ENCODE peak calls at places on chromosome 10, in nine cellular contexts. One of them, this sample, is unnamed.

GRCh38 chr10:127243490-127244272 is 47.3 kb upstream of the INSYN2A start:
- DNase-seq in anterior cingulate cortex: no peak
- DNase-seq in WTC11: peak
- DNase-seq in GM04503: no peak
- DNase-seq in DMS 273 treated with DMSO at 0.1 percent for 48 hours: peak
- DNase-seq in foreskin melanocyte: peak
- DNase-seq in iPS DF 6.9: peak
- DNase-seq in effector memory CD4-positive, alpha-beta T cell: no peak
- DNase-seq in AG20443: peak
- DNase-seq in this sample: no peak

GRCh38 chr10:131109746-131110145 is 201.8 kb downstream of the TCERG1L start:
- DNase-seq in anterior cingulate cortex: peak
- DNase-seq in WTC11: no peak
- DNase-seq in GM04503: no peak
- DNase-seq in DMS 273 treated with DMSO at 0.1 percent for 48 hours: no peak
- DNase-seq in foreskin melanocyte: no peak
- DNase-seq in iPS DF 6.9: no peak
- DNase-seq in effector memory CD4-positive, alpha-beta T cell: no peak
- DNase-seq in AG20443: no peak
- DNase-seq in this sample: peak

GRCh38 chr10:106267591-106267990 is 896.9 kb downstream of the SORCS1 start:
- DNase-seq in anterior cingulate cortex: no peak
- DNase-seq in WTC11: no peak
- DNase-seq in GM04503: no peak
- DNase-seq in DMS 273 treated with DMSO at 0.1 percent for 48 hours: no peak
- DNase-seq in foreskin melanocyte: no peak
- DNase-seq in iPS DF 6.9: no peak
- DNase-seq in effector memory CD4-positive, alpha-beta T cell: no peak
- DNase-seq in AG20443: no peak
- DNase-seq in this sample: no peak

GRCh38 chr10:78937800-78938694 is 130.7 kb upstream of the ZMIZ1 start:
- DNase-seq in anterior cingulate cortex: no peak
- DNase-seq in WTC11: no peak
- DNase-seq in GM04503: no peak
- DNase-seq in DMS 273 treated with DMSO at 0.1 percent for 48 hours: no peak
- DNase-seq in foreskin melanocyte: no peak
- DNase-seq in iPS DF 6.9: no peak
- DNase-seq in effector memory CD4-positive, alpha-beta T cell: no peak
- DNase-seq in AG20443: no peak
- DNase-seq in this sample: no peak

GRCh38 chr10:5679606-5680005 is 5.0 kb upstream of the TASOR2 start:
- DNase-seq in anterior cingulate cortex: no peak
- DNase-seq in WTC11: no peak
- DNase-seq in GM04503: no peak
- DNase-seq in DMS 273 treated with DMSO at 0.1 percent for 48 hours: no peak
- DNase-seq in foreskin melanocyte: peak
- DNase-seq in iPS DF 6.9: no peak
- DNase-seq in effector memory CD4-positive, alpha-beta T cell: no peak
- DNase-seq in AG20443: peak
- DNase-seq in this sample: peak

GRCh38 chr10:80501913-80502521 is 35.7 kb upstream of the SH2D4B start:
- DNase-seq in anterior cingulate cortex: no peak
- DNase-seq in WTC11: no peak
- DNase-seq in GM04503: no peak
- DNase-seq in DMS 273 treated with DMSO at 0.1 percent for 48 hours: no peak
- DNase-seq in foreskin melanocyte: no peak
- DNase-seq in iPS DF 6.9: no peak
- DNase-seq in effector memory CD4-positive, alpha-beta T cell: no peak
- DNase-seq in AG20443: no peak
- DNase-seq in this sample: peak

GRCh38 chr10:24255907-24256306 is 47.0 kb downstream of the KIAA1217 start:
- DNase-seq in anterior cingulate cortex: no peak
- DNase-seq in WTC11: no peak
- DNase-seq in GM04503: no peak
- DNase-seq in DMS 273 treated with DMSO at 0.1 percent for 48 hours: no peak
- DNase-seq in foreskin melanocyte: no peak
- DNase-seq in iPS DF 6.9: no peak
- DNase-seq in effector memory CD4-positive, alpha-beta T cell: no peak
- DNase-seq in AG20443: no peak
- DNase-seq in this sample: peak

GRCh38 chr10:50390302-50390701 is 139.0 kb upstream of the ASAH2 start:
- DNase-seq in anterior cingulate cortex: no peak
- DNase-seq in WTC11: no peak
- DNase-seq in GM04503: no peak
- DNase-seq in DMS 273 treated with DMSO at 0.1 percent for 48 hours: no peak
- DNase-seq in foreskin melanocyte: no peak
- DNase-seq in iPS DF 6.9: no peak
- DNase-seq in effector memory CD4-positive, alpha-beta T cell: no peak
- DNase-seq in AG20443: no peak
- DNase-seq in this sample: no peak

GRCh38 chr10:103665439-103665838 is 171.9 kb downstream of the NEURL1 start:
- DNase-seq in anterior cingulate cortex: no peak
- DNase-seq in WTC11: no peak
- DNase-seq in GM04503: no peak
- DNase-seq in DMS 273 treated with DMSO at 0.1 percent for 48 hours: no peak
- DNase-seq in foreskin melanocyte: no peak
- DNase-seq in iPS DF 6.9: no peak
- DNase-seq in effector memory CD4-positive, alpha-beta T cell: no peak
- DNase-seq in AG20443: no peak
- DNase-seq in this sample: peak

GRCh38 chr10:61286695-61287094 is 166.5 kb downstream of the TMEM26 start:
- DNase-seq in anterior cingulate cortex: no peak
- DNase-seq in WTC11: no peak
- DNase-seq in GM04503: no peak
- DNase-seq in DMS 273 treated with DMSO at 0.1 percent for 48 hours: no peak
- DNase-seq in foreskin melanocyte: no peak
- DNase-seq in iPS DF 6.9: no peak
- DNase-seq in effector memory CD4-positive, alpha-beta T cell: no peak
- DNase-seq in AG20443: no peak
- DNase-seq in this sample: no peak

GRCh38 chr10:98353105-98353504 is 61.9 kb downstream of the PYROXD2 start:
- DNase-seq in anterior cingulate cortex: no peak
- DNase-seq in WTC11: no peak
- DNase-seq in GM04503: no peak
- DNase-seq in DMS 273 treated with DMSO at 0.1 percent for 48 hours: no peak
- DNase-seq in foreskin melanocyte: no peak
- DNase-seq in iPS DF 6.9: no peak
- DNase-seq in effector memory CD4-positive, alpha-beta T cell: no peak
- DNase-seq in AG20443: no peak
- DNase-seq in this sample: no peak

GRCh38 chr10:75406158-75407065 is 4.8 kb upstream of the ZNF503 start:
- DNase-seq in anterior cingulate cortex: no peak
- DNase-seq in WTC11: no peak
- DNase-seq in GM04503: no peak
- DNase-seq in DMS 273 treated with DMSO at 0.1 percent for 48 hours: no peak
- DNase-seq in foreskin melanocyte: no peak
- DNase-seq in iPS DF 6.9: no peak
- DNase-seq in effector memory CD4-positive, alpha-beta T cell: no peak
- DNase-seq in AG20443: no peak
- DNase-seq in this sample: no peak

GRCh38 chr10:63901228-63901627 is 380.0 kb downstream of the REEP3 start:
- DNase-seq in anterior cingulate cortex: no peak
- DNase-seq in WTC11: peak
- DNase-seq in GM04503: no peak
- DNase-seq in DMS 273 treated with DMSO at 0.1 percent for 48 hours: no peak
- DNase-seq in foreskin melanocyte: no peak
- DNase-seq in iPS DF 6.9: peak
- DNase-seq in effector memory CD4-positive, alpha-beta T cell: no peak
- DNase-seq in AG20443: no peak
- DNase-seq in this sample: no peak

GRCh38 chr10:69180525-69181204 is 631 bp downstream of the SUPV3L1 start:
- DNase-seq in anterior cingulate cortex: no peak
- DNase-seq in WTC11: no peak
- DNase-seq in GM04503: no peak
- DNase-seq in DMS 273 treated with DMSO at 0.1 percent for 48 hours: no peak
- DNase-seq in foreskin melanocyte: no peak
- DNase-seq in iPS DF 6.9: no peak
- DNase-seq in effector memory CD4-positive, alpha-beta T cell: no peak
- DNase-seq in AG20443: peak
- DNase-seq in this sample: no peak

GRCh38 chr10:15763001-15763400 is 43.3 kb upstream of the ITGA8 start:
- DNase-seq in anterior cingulate cortex: no peak
- DNase-seq in WTC11: no peak
- DNase-seq in GM04503: no peak
- DNase-seq in DMS 273 treated with DMSO at 0.1 percent for 48 hours: peak
- DNase-seq in foreskin melanocyte: no peak
- DNase-seq in iPS DF 6.9: no peak
- DNase-seq in effector memory CD4-positive, alpha-beta T cell: no peak
- DNase-seq in AG20443: no peak
- DNase-seq in this sample: no peak

GRCh38 chr10:21499910-21500577 is 25.4 kb downstream of the SKIDA1 start:
- DNase-seq in anterior cingulate cortex: no peak
- DNase-seq in WTC11: peak
- DNase-seq in GM04503: no peak
- DNase-seq in DMS 273 treated with DMSO at 0.1 percent for 48 hours: no peak
- DNase-seq in foreskin melanocyte: no peak
- DNase-seq in iPS DF 6.9: no peak
- DNase-seq in effector memory CD4-positive, alpha-beta T cell: no peak
- DNase-seq in AG20443: peak
- DNase-seq in this sample: peak

GRCh38 chr10:119205926-119206602 is 1.3 kb upstream of the GRK5 start:
- DNase-seq in anterior cingulate cortex: peak
- DNase-seq in WTC11: peak
- DNase-seq in GM04503: no peak
- DNase-seq in DMS 273 treated with DMSO at 0.1 percent for 48 hours: no peak
- DNase-seq in foreskin melanocyte: peak
- DNase-seq in iPS DF 6.9: no peak
- DNase-seq in effector memory CD4-positive, alpha-beta T cell: peak
- DNase-seq in AG20443: no peak
- DNase-seq in this sample: peak

GRCh38 chr10:104332243-104333036 is 5.8 kb downstream of the ITPRIP start:
- DNase-seq in anterior cingulate cortex: no peak
- DNase-seq in WTC11: no peak
- DNase-seq in GM04503: no peak
- DNase-seq in DMS 273 treated with DMSO at 0.1 percent for 48 hours: no peak
- DNase-seq in foreskin melanocyte: no peak
- DNase-seq in iPS DF 6.9: no peak
- DNase-seq in effector memory CD4-positive, alpha-beta T cell: no peak
- DNase-seq in AG20443: no peak
- DNase-seq in this sample: no peak

GRCh38 chr10:48494073-48494472 is 110.8 kb downstream of the ARHGAP22 start:
- DNase-seq in anterior cingulate cortex: no peak
- DNase-seq in WTC11: no peak
- DNase-seq in GM04503: no peak
- DNase-seq in DMS 273 treated with DMSO at 0.1 percent for 48 hours: no peak
- DNase-seq in foreskin melanocyte: no peak
- DNase-seq in iPS DF 6.9: no peak
- DNase-seq in effector memory CD4-positive, alpha-beta T cell: no peak
- DNase-seq in AG20443: no peak
- DNase-seq in this sample: no peak

GRCh38 chr10:79401015-79401921 is 44.2 kb downstream of the ZCCHC24 start:
- DNase-seq in anterior cingulate cortex: no peak
- DNase-seq in WTC11: no peak
- DNase-seq in GM04503: no peak
- DNase-seq in DMS 273 treated with DMSO at 0.1 percent for 48 hours: no peak
- DNase-seq in foreskin melanocyte: no peak
- DNase-seq in iPS DF 6.9: no peak
- DNase-seq in effector memory CD4-positive, alpha-beta T cell: no peak
- DNase-seq in AG20443: peak
- DNase-seq in this sample: peak

GRCh38 chr10:122939133-122939532 is 14.9 kb downstream of the C10orf88 start:
- DNase-seq in anterior cingulate cortex: no peak
- DNase-seq in WTC11: no peak
- DNase-seq in GM04503: no peak
- DNase-seq in DMS 273 treated with DMSO at 0.1 percent for 48 hours: no peak
- DNase-seq in foreskin melanocyte: no peak
- DNase-seq in iPS DF 6.9: no peak
- DNase-seq in effector memory CD4-positive, alpha-beta T cell: no peak
- DNase-seq in AG20443: no peak
- DNase-seq in this sample: no peak

GRCh38 chr10:26448706-26449435 is 10.7 kb downstream of the APBB1IP start:
- DNase-seq in anterior cingulate cortex: no peak
- DNase-seq in WTC11: no peak
- DNase-seq in GM04503: no peak
- DNase-seq in DMS 273 treated with DMSO at 0.1 percent for 48 hours: no peak
- DNase-seq in foreskin melanocyte: no peak
- DNase-seq in iPS DF 6.9: no peak
- DNase-seq in effector memory CD4-positive, alpha-beta T cell: peak
- DNase-seq in AG20443: no peak
- DNase-seq in this sample: no peak

GRCh38 chr10:102334106-102334505 is 61.4 kb upstream of the NFKB2 start:
- DNase-seq in anterior cingulate cortex: no peak
- DNase-seq in WTC11: no peak
- DNase-seq in GM04503: no peak
- DNase-seq in DMS 273 treated with DMSO at 0.1 percent for 48 hours: no peak
- DNase-seq in foreskin melanocyte: no peak
- DNase-seq in iPS DF 6.9: no peak
- DNase-seq in effector memory CD4-positive, alpha-beta T cell: no peak
- DNase-seq in AG20443: no peak
- DNase-seq in this sample: peak

GRCh38 chr10:33334170-33334838 is at the start of gene NRP1:
- DNase-seq in anterior cingulate cortex: peak
- DNase-seq in WTC11: peak
- DNase-seq in GM04503: no peak
- DNase-seq in DMS 273 treated with DMSO at 0.1 percent for 48 hours: no peak
- DNase-seq in foreskin melanocyte: no peak
- DNase-seq in iPS DF 6.9: no peak
- DNase-seq in effector memory CD4-positive, alpha-beta T cell: no peak
- DNase-seq in AG20443: peak
- DNase-seq in this sample: peak

GRCh38 chr10:69801434-69802315 is at the start of gene COL13A1:
- DNase-seq in anterior cingulate cortex: no peak
- DNase-seq in WTC11: peak
- DNase-seq in GM04503: no peak
- DNase-seq in DMS 273 treated with DMSO at 0.1 percent for 48 hours: peak
- DNase-seq in foreskin melanocyte: no peak
- DNase-seq in iPS DF 6.9: no peak
- DNase-seq in effector memory CD4-positive, alpha-beta T cell: no peak
- DNase-seq in AG20443: peak
- DNase-seq in this sample: peak

GRCh38 chr10:114504769-114505579 is 100.7 kb upstream of the AFAP1L2 start:
- DNase-seq in anterior cingulate cortex: no peak
- DNase-seq in WTC11: no peak
- DNase-seq in GM04503: peak
- DNase-seq in DMS 273 treated with DMSO at 0.1 percent for 48 hours: peak
- DNase-seq in foreskin melanocyte: no peak
- DNase-seq in iPS DF 6.9: no peak
- DNase-seq in effector memory CD4-positive, alpha-beta T cell: no peak
- DNase-seq in AG20443: peak
- DNase-seq in this sample: no peak

GRCh38 chr10:126259883-126260282 is 128.4 kb downstream of the ADAM12 start:
- DNase-seq in anterior cingulate cortex: no peak
- DNase-seq in WTC11: no peak
- DNase-seq in GM04503: no peak
- DNase-seq in DMS 273 treated with DMSO at 0.1 percent for 48 hours: no peak
- DNase-seq in foreskin melanocyte: no peak
- DNase-seq in iPS DF 6.9: no peak
- DNase-seq in effector memory CD4-positive, alpha-beta T cell: no peak
- DNase-seq in AG20443: no peak
- DNase-seq in this sample: peak

GRCh38 chr10:101136007-101136707 is 5.1 kb downstream of the TLX1 start:
- DNase-seq in anterior cingulate cortex: no peak
- DNase-seq in WTC11: no peak
- DNase-seq in GM04503: no peak
- DNase-seq in DMS 273 treated with DMSO at 0.1 percent for 48 hours: no peak
- DNase-seq in foreskin melanocyte: no peak
- DNase-seq in iPS DF 6.9: no peak
- DNase-seq in effector memory CD4-positive, alpha-beta T cell: no peak
- DNase-seq in AG20443: no peak
- DNase-seq in this sample: peak

GRCh38 chr10:58919927-58920654 is 256.4 kb upstream of the PHYHIPL start:
- DNase-seq in anterior cingulate cortex: no peak
- DNase-seq in WTC11: no peak
- DNase-seq in GM04503: peak
- DNase-seq in DMS 273 treated with DMSO at 0.1 percent for 48 hours: no peak
- DNase-seq in foreskin melanocyte: peak
- DNase-seq in iPS DF 6.9: no peak
- DNase-seq in effector memory CD4-positive, alpha-beta T cell: no peak
- DNase-seq in AG20443: peak
- DNase-seq in this sample: peak

GRCh38 chr10:79438021-79438698 is 7.3 kb downstream of the ZCCHC24 start:
- DNase-seq in anterior cingulate cortex: no peak
- DNase-seq in WTC11: no peak
- DNase-seq in GM04503: no peak
- DNase-seq in DMS 273 treated with DMSO at 0.1 percent for 48 hours: no peak
- DNase-seq in foreskin melanocyte: peak
- DNase-seq in iPS DF 6.9: no peak
- DNase-seq in effector memory CD4-positive, alpha-beta T cell: no peak
- DNase-seq in AG20443: no peak
- DNase-seq in this sample: peak

GRCh38 chr10:72123616-72124015 is 35.3 kb upstream of the SPOCK2 start:
- DNase-seq in anterior cingulate cortex: no peak
- DNase-seq in WTC11: no peak
- DNase-seq in GM04503: no peak
- DNase-seq in DMS 273 treated with DMSO at 0.1 percent for 48 hours: no peak
- DNase-seq in foreskin melanocyte: no peak
- DNase-seq in iPS DF 6.9: no peak
- DNase-seq in effector memory CD4-positive, alpha-beta T cell: no peak
- DNase-seq in AG20443: no peak
- DNase-seq in this sample: no peak